ENCODE peak calls at places on chromosome 13, in seven cellular contexts. One of them, this sample, is unnamed.

GRCh38 chr13:47813683-47814082 is 187.4 kb downstream of the SUCLA2 start:
- DNase-seq in WTC11: no peak
- DNase-seq in GDM1: no peak
- DNase-seq in effector CD4-positive, alpha-beta T cell: no peak
- DNase-seq in activated naive CD4-positive, alpha-beta T cell treated with anti-CD3 and anti-CD28 coated beads for 36 hours: no peak
- DNase-seq in tibial nerve: no peak
- DNase-seq in OCI-M1: no peak
- DNase-seq in this sample: no peak

GRCh38 chr13:39571502-39572092 is 31.4 kb downstream of the LHFPL6 start:
- DNase-seq in WTC11: no peak
- DNase-seq in GDM1: no peak
- DNase-seq in effector CD4-positive, alpha-beta T cell: no peak
- DNase-seq in activated naive CD4-positive, alpha-beta T cell treated with anti-CD3 and anti-CD28 coated beads for 36 hours: no peak
- DNase-seq in tibial nerve: no peak
- DNase-seq in OCI-M1: no peak
- DNase-seq in this sample: no peak

GRCh38 chr13:28583661-28584091 is 75.3 kb upstream of the POMP start:
- DNase-seq in WTC11: peak
- DNase-seq in GDM1: no peak
- DNase-seq in effector CD4-positive, alpha-beta T cell: no peak
- DNase-seq in activated naive CD4-positive, alpha-beta T cell treated with anti-CD3 and anti-CD28 coated beads for 36 hours: no peak
- DNase-seq in tibial nerve: no peak
- DNase-seq in OCI-M1: no peak
- DNase-seq in this sample: no peak

GRCh38 chr13:41364043-41364442 is 53.0 kb downstream of the NAA16 start:
- DNase-seq in WTC11: no peak
- DNase-seq in GDM1: no peak
- DNase-seq in effector CD4-positive, alpha-beta T cell: no peak
- DNase-seq in activated naive CD4-positive, alpha-beta T cell treated with anti-CD3 and anti-CD28 coated beads for 36 hours: no peak
- DNase-seq in tibial nerve: no peak
- DNase-seq in OCI-M1: no peak
- DNase-seq in this sample: no peak

GRCh38 chr13:59978862-59979261 is 184.9 kb downstream of the DIAPH3 start:
- DNase-seq in WTC11: no peak
- DNase-seq in GDM1: no peak
- DNase-seq in effector CD4-positive, alpha-beta T cell: no peak
- DNase-seq in activated naive CD4-positive, alpha-beta T cell treated with anti-CD3 and anti-CD28 coated beads for 36 hours: no peak
- DNase-seq in tibial nerve: no peak
- DNase-seq in OCI-M1: no peak
- DNase-seq in this sample: no peak

GRCh38 chr13:21435710-21436151 is 23.4 kb downstream of the ZDHHC20 start:
- DNase-seq in WTC11: no peak
- DNase-seq in GDM1: no peak
- DNase-seq in effector CD4-positive, alpha-beta T cell: no peak
- DNase-seq in activated naive CD4-positive, alpha-beta T cell treated with anti-CD3 and anti-CD28 coated beads for 36 hours: peak
- DNase-seq in tibial nerve: peak
- DNase-seq in OCI-M1: peak
- DNase-seq in this sample: peak

GRCh38 chr13:69793803-69794453 is 313.7 kb upstream of the ATXN8OS start:
- DNase-seq in WTC11: no peak
- DNase-seq in GDM1: no peak
- DNase-seq in effector CD4-positive, alpha-beta T cell: no peak
- DNase-seq in activated naive CD4-positive, alpha-beta T cell treated with anti-CD3 and anti-CD28 coated beads for 36 hours: no peak
- DNase-seq in tibial nerve: no peak
- DNase-seq in OCI-M1: peak
- DNase-seq in this sample: no peak

GRCh38 chr13:69601661-69602060 is 506.0 kb upstream of the ATXN8OS start:
- DNase-seq in WTC11: no peak
- DNase-seq in GDM1: no peak
- DNase-seq in effector CD4-positive, alpha-beta T cell: no peak
- DNase-seq in activated naive CD4-positive, alpha-beta T cell treated with anti-CD3 and anti-CD28 coated beads for 36 hours: no peak
- DNase-seq in tibial nerve: no peak
- DNase-seq in OCI-M1: no peak
- DNase-seq in this sample: no peak

GRCh38 chr13:114030666-114031610 is 57.1 kb upstream of the C13orf46 start:
- DNase-seq in WTC11: no peak
- DNase-seq in GDM1: no peak
- DNase-seq in effector CD4-positive, alpha-beta T cell: no peak
- DNase-seq in activated naive CD4-positive, alpha-beta T cell treated with anti-CD3 and anti-CD28 coated beads for 36 hours: no peak
- DNase-seq in tibial nerve: no peak
- DNase-seq in OCI-M1: no peak
- DNase-seq in this sample: no peak

GRCh38 chr13:60869225-60869624 is 472.2 kb downstream of the TDRD3 start:
- DNase-seq in WTC11: no peak
- DNase-seq in GDM1: no peak
- DNase-seq in effector CD4-positive, alpha-beta T cell: no peak
- DNase-seq in activated naive CD4-positive, alpha-beta T cell treated with anti-CD3 and anti-CD28 coated beads for 36 hours: no peak
- DNase-seq in tibial nerve: no peak
- DNase-seq in OCI-M1: no peak
- DNase-seq in this sample: no peak

GRCh38 chr13:73303858-73304257 is 245.1 kb downstream of the KLF5 start:
- DNase-seq in WTC11: no peak
- DNase-seq in GDM1: no peak
- DNase-seq in effector CD4-positive, alpha-beta T cell: no peak
- DNase-seq in activated naive CD4-positive, alpha-beta T cell treated with anti-CD3 and anti-CD28 coated beads for 36 hours: peak
- DNase-seq in tibial nerve: no peak
- DNase-seq in OCI-M1: no peak
- DNase-seq in this sample: peak

GRCh38 chr13:29754486-29754806 is 96.0 kb downstream of the UBL3 start:
- DNase-seq in WTC11: peak
- DNase-seq in GDM1: peak
- DNase-seq in effector CD4-positive, alpha-beta T cell: no peak
- DNase-seq in activated naive CD4-positive, alpha-beta T cell treated with anti-CD3 and anti-CD28 coated beads for 36 hours: peak
- DNase-seq in tibial nerve: no peak
- DNase-seq in OCI-M1: no peak
- DNase-seq in this sample: peak

This sample was measured in Daoy.